ENCODE peak calls at places on chromosomes 5 and 9, in six cellular contexts. J is epithelial cell of prostate, E is brain microvascular endothelial cell, Q is left ventricle myocardium inferior, T is stomach, S is aorta. D is an unnamed sample.
A peak's percentile ranks its signal among the peaks of the same experiment; 100 is the strongest.

GRCh38 chr9:87646546-87646945 is 79.4 kb upstream of the CTSL start:
- DNase-seq in Q (no peak), T (no peak), J (no peak), S (no peak), E (no peak), D (no peak)

GRCh38 chr9:97924386-97924785 is 2.1 kb upstream of the TRMO start:
- DNase-seq in S (no peak), Q (no peak), J (no peak), E (no peak), T (no peak), D (no peak)

GRCh38 chr9:72292184-72292787 is 72.7 kb downstream of the ZFAND5 start:
- DNase-seq in E (peak; percentile 31), S (no peak), J (no peak), Q (no peak), T (no peak), D (no peak)

GRCh38 chr5:115599502-115599901 is 2.8 kb downstream of the TICAM2 start:
- DNase-seq in J (no peak), Q (no peak), S (peak; percentile 47), E (peak; percentile 41), T (no peak), D (no peak)

GRCh38 chr5:98428806-98429205 is 344.7 kb upstream of the RGMB start:
- DNase-seq in Q (no peak), S (no peak), E (peak; percentile 91), T (peak; percentile 32), J (no peak), D (no peak)

GRCh38 chr9:99363509-99363908 is 141.4 kb downstream of the SEC61B start:
- DNase-seq in Q (no peak), T (no peak), E (no peak), S (no peak), J (no peak), D (no peak)

GRCh38 chr9:128162215-128163026 is 2.4 kb downstream of the BBLN start:
- DNase-seq in Q (peak; percentile 61), E (no peak), J (no peak), T (no peak), S (peak; percentile 85), D (no peak)

GRCh38 chr5:102911973-102912372 is 156.9 kb downstream of the PAM start:
- DNase-seq in S (no peak), E (peak; percentile 42), T (no peak), J (no peak), Q (no peak), D (peak; percentile 54)

GRCh38 chr5:112878760-112879159 is 17.7 kb downstream of the SRP19 start:
- DNase-seq in Q (no peak), J (peak; percentile 39), S (no peak), E (no peak), T (no peak), D (peak; percentile 86)

GRCh38 chr9:79592736-79593493 is 21.1 kb downstream of the TLE4 start:
- DNase-seq in J (no peak), T (no peak), E (no peak), Q (no peak), S (no peak), D (no peak)

GRCh38 chr5:121273818-121274433 is 577.8 kb upstream of the FTMT start:
- DNase-seq in T (no peak), S (no peak), E (peak; percentile 88), J (peak; percentile 89), Q (no peak), D (peak; percentile 9)

GRCh38 chr5:76960004-76960625 is 7.3 kb downstream of the CRHBP start:
- DNase-seq in J (no peak), S (no peak), T (no peak), E (peak; percentile 42), Q (no peak), D (peak; percentile 21)

GRCh38 chr5:66169534-66169933 is 25.4 kb downstream of the SREK1 start:
- DNase-seq in S (no peak), E (no peak), J (no peak), Q (no peak), T (no peak), D (no peak)

GRCh38 chr9:79939819-79940218 is 368.1 kb downstream of the TLE4 start:
- DNase-seq in Q (no peak), E (no peak), S (no peak), T (peak; percentile 32), J (no peak), D (no peak)

GRCh38 chr9:87725900-87726709 is at the start of gene CTSL:
- DNase-seq in E (peak; percentile 72), Q (peak; percentile 97), S (peak; percentile 96), T (peak; percentile 85), J (peak; percentile 48), D (peak; percentile 31)

GRCh38 chr9:114504341-114505186 is 709 bp downstream of the WHRN start:
- DNase-seq in E (peak; percentile 6), J (no peak), Q (peak; percentile 26), S (peak; percentile 61), T (peak; percentile 44), D (no peak)
- H3K27ac ChIP-seq in E (no peak overlapping the region), J (no peak overlapping the region), Q (no peak overlapping the region), S (no peak overlapping the region), T (peak overlapping the region; percentile 52), D (peak overlapping the region; percentile 49)

DNA sequence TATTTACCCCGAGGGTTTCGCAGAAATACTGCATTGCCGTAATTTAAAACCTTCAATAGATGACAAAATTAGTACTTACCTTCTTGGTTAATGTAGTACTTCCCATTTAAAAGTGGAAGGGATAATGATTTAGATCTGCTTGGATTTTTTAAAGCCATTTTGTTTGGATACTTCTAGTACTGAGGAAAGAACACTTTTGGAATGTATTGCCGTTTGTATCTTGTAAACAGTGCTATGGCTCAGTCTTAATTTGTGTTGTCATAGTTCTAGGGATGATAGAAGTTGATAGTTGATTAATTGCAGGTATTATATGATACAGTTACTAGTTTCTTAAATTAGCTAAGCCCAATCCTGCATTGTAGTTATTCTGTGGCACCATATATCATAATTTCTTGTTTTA is 33.1 kb downstream of the TNPO1 start:
- DNase-seq in E (no peak), S (no peak), J (no peak), T (no peak), Q (no peak), D (no peak)
- H3K27ac ChIP-seq in E (no peak overlapping the region), S (no peak overlapping the region), J (no peak overlapping the region), T (no peak overlapping the region), Q (peak overlapping the region; percentile 98), D (peak overlapping the region; percentile 3)

DNA sequence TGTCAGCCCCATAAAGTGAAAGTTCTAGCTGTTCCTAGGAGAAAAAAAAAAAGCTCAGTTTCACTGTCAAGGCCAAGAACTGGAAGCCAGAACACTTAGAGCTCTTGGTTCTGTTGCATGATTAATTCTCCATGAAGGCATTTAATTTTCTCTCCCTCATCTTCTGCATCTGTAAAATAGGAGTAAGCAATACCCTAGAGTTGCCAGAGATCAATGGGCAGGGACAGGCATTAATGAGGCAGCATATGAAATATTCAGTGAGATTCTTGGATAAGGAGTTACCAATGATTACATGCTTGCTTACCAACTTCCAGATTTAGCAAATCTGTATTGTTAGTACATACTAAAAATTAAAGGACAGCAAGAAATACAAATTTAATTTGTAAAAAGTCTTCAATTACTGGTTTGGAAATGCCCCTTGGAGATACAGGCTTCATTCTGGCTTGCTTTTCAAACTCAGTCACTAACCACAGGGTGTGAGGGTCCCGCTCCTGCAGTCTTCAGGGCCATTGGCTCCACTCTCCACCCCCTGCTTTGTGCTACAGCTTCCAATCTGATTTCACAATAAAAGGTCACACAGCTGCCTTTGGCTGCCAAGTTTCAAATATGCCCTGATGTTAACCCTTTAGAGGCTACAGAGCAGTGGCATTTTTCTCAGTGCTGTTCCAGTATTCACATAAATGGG is 624.6 kb downstream of the BNC2 start:
- DNase-seq in S (no peak), J (no peak), E (no peak), T (no peak), Q (no peak), D (no peak)
- H3K27ac ChIP-seq in S (no peak overlapping the region), J (no peak overlapping the region), E (no peak overlapping the region), T (no peak overlapping the region), Q (peak overlapping the region; percentile 30), D (no peak overlapping the region)

GRCh38 chr5:172887735-172888134 is 53.7 kb downstream of the ERGIC1 start:
- DNase-seq in T (no peak), Q (no peak), S (peak; percentile 79), J (no peak), E (peak; percentile 96), D (no peak)
- H3K27ac ChIP-seq in T (no peak overlapping the region), Q (peak overlapping the region; percentile 77), S (peak overlapping the region; percentile 86), J (no peak overlapping the region), E (peak overlapping the region; percentile 97), D (no peak overlapping the region)